ENCODE peak calls at places on chromosomes 4 and X, in five cellular contexts. N is Right ventricle myocardium superior, U is stomach, G is endothelial cell of umbilical vein, A is epithelial cell of prostate. Z is an unnamed sample.

GRCh38 chr4:60721680-60722079 is 478.4 kb upstream of the ADGRL3 start:
- DNase-seq in A (no peak), U (no peak), G (no peak), N (no peak), Z (no peak)

GRCh38 chr4:74433043-74433442 is 11.9 kb upstream of the AREG start:
- DNase-seq in A (no peak), G (no peak), N (no peak), U (no peak), Z (peak; percentile 96)

GRCh38 chrX:40262641-40263560 is 165.1 kb upstream of the BCOR start:
- DNase-seq in N (no peak), G (peak; percentile 22), A (no peak), U (no peak), Z (peak; percentile 30)

GRCh38 chr4:86223472-86223871 is 136.4 kb downstream of the MAPK10 start:
- DNase-seq in G (peak; percentile 18), N (no peak), U (no peak), A (no peak), Z (peak; percentile 29)

GRCh38 chrX:10052906-10053625 is 85.9 kb downstream of the CLDN34 start:
- DNase-seq in N (no peak), U (no peak), A (no peak), G (no peak), Z (no peak)

GRCh38 chr4:7212921-7213320 is 20.6 kb downstream of the SORCS2 start:
- DNase-seq in A (no peak), U (no peak), G (no peak), N (no peak), Z (no peak)

GRCh38 chr4:8260656-8261111 is 8.9 kb upstream of the HTRA3 start:
- DNase-seq in G (peak; percentile 23), A (peak; percentile 43), N (no peak), U (no peak), Z (peak; percentile 65)

GRCh38 chr4:98845960-98846359 is 83.0 kb downstream of the EIF4E start:
- DNase-seq in A (no peak), G (no peak), N (no peak), U (no peak), Z (no peak)

GRCh38 chr4:76718021-76718420 is 179.9 kb downstream of the SOWAHB start:
- DNase-seq in U (no peak), N (no peak), G (no peak), A (no peak), Z (no peak)

GRCh38 chr4:74228691-74229640 is 71.0 kb downstream of the MTHFD2L start:
- DNase-seq in U (peak; percentile 79), A (no peak), N (peak; percentile 68), G (peak; percentile 74), Z (peak; percentile 35)

GRCh38 chr4:25345880-25346279 is 31.2 kb upstream of the ANAPC4 start:
- DNase-seq in G (no peak), U (no peak), A (no peak), N (no peak), Z (no peak)

GRCh38 chr4:149932188-149932587 is 116.5 kb upstream of the IQCM start:
- DNase-seq in N (no peak), U (no peak), A (no peak), G (no peak), Z (no peak)

GRCh38 chrX:8731579-8732395 is at the start of gene ANOS1:
- DNase-seq in G (peak; percentile 52), A (no peak), U (peak; percentile 47), N (peak; percentile 81), Z (no peak)

GRCh38 chrX:152601848-152602616 is 35.7 kb upstream of the GABRQ start:
- DNase-seq in N (no peak), A (no peak), U (no peak), G (no peak), Z (peak; percentile 2)

GRCh38 chrX:49754238-49754857 is 58.6 kb upstream of the PAGE1 start:
- DNase-seq in A (no peak), N (peak; percentile 37), U (peak; percentile 46), G (peak; percentile 32), Z (peak; percentile 12)

GRCh38 chr4:116913451-116913850 is 171.9 kb downstream of the TRAM1L1 start:
- DNase-seq in U (no peak), G (no peak), A (no peak), N (no peak), Z (no peak)

GRCh38 chrX:74525116-74525515 is 89.3 kb downstream of the RLIM start:
- DNase-seq in U (no peak), A (no peak), N (no peak), G (no peak), Z (no peak)

GRCh38 chr4:110586137-110586850 is 36.6 kb downstream of the PITX2 start:
- DNase-seq in G (peak; percentile 64), A (no peak), U (no peak), N (no peak), Z (peak; percentile 64)

Z was measured in foreskin keratinocyte.